ENCODE peak calls at places on chromosome 17, in nine cellular contexts. S is LoVo; N is choroid plexus epithelial cell; B is colonic mucosa; J is T-helper 1 cell; U is MG63; Y is activated CD4-positive, CD25-positive, alpha-beta regulatory T cell; X is heart right ventricle; C is NAMALWA. F is an unnamed sample.

GRCh38 chr17:73586153-73586906 is 57.9 kb downstream of the SDK2 start:
- DNase-seq in N (no peak), J (no peak), B (no peak), C (no peak), X (no peak), Y (no peak), U (no peak), S (no peak), F (no peak)

GRCh38 chr17:17156107-17156506 is 50.0 kb downstream of the PLD6 start:
- DNase-seq in B (no peak), J (no peak), N (peak; percentile 64), Y (no peak), X (no peak), C (no peak), S (no peak), U (peak; percentile 80), F (no peak)

GRCh38 chr17:76524598-76525512 is 12.7 kb downstream of the CYGB start:
- DNase-seq in C (no peak), B (peak; percentile 69), X (peak; percentile 65), S (no peak), U (peak; percentile 96), N (peak; percentile 58), J (no peak), Y (no peak), F (no peak)

GRCh38 chr17:2631211-2631610 is 37.8 kb downstream of the PAFAH1B1 start:
- DNase-seq in X (no peak), S (no peak), N (no peak), B (no peak), J (no peak), Y (no peak), C (no peak), U (no peak), F (no peak)

GRCh38 chr17:59848778-59849177 is 44.0 kb downstream of the TUBD1 start:
- DNase-seq in U (no peak), N (peak; percentile 91), B (peak; percentile 79), C (peak; percentile 72), X (no peak), S (no peak), Y (no peak), J (no peak), F (no peak)

GRCh38 chr17:42402121-42402516 is 13.9 kb upstream of the STAT3 start:
- DNase-seq in N (no peak), Y (no peak), C (no peak), X (no peak), S (no peak), J (no peak), U (no peak), B (peak; percentile 75), F (no peak)

GRCh38 chr17:69525920-69526841 is 111.7 kb downstream of the MAP2K6 start:
- DNase-seq in U (peak; percentile 17), N (peak; percentile 85), J (no peak), C (peak; percentile 69), X (peak; percentile 34), Y (no peak), S (peak; percentile 54), B (peak; percentile 45), F (peak; percentile 32)

GRCh38 chr17:1998426-1998784 is 26.7 kb downstream of the RTN4RL1 start:
- DNase-seq in U (no peak), C (no peak), X (no peak), Y (no peak), N (no peak), J (no peak), B (peak; percentile 40), S (no peak), F (no peak)

GRCh38 chr17:33210240-33210639 is 82.9 kb downstream of the ASIC2 start:
- DNase-seq in S (no peak), J (no peak), N (no peak), B (no peak), X (no peak), U (no peak), Y (no peak), C (no peak), F (no peak)

GRCh38 chr17:67570797-67571196 is 146.9 kb upstream of the NOL11 start:
- DNase-seq in U (no peak), X (no peak), N (no peak), Y (no peak), C (peak; percentile 44), B (no peak), J (no peak), S (no peak), F (no peak)

GRCh38 chr17:49053171-49053829 is 56.1 kb downstream of the IGF2BP1 start:
- DNase-seq in J (no peak), U (no peak), S (no peak), X (no peak), B (no peak), C (no peak), Y (no peak), N (no peak), F (no peak)

GRCh38 chr17:72811976-72812687 is 280.4 kb downstream of the SLC39A11 start:
- DNase-seq in Y (no peak), J (no peak), B (no peak), S (no peak), U (no peak), X (no peak), C (no peak), N (peak; percentile 35), F (no peak)

GRCh38 chr17:63689479-63689878 is 10.4 kb downstream of the LIMD2 start:
- DNase-seq in U (no peak), C (no peak), S (no peak), Y (no peak), N (no peak), X (no peak), B (no peak), J (no peak), F (no peak)

GRCh38 chr17:40562841-40563370 is 2.4 kb downstream of the CCR7 start:
- DNase-seq in B (no peak), X (no peak), J (no peak), S (no peak), N (no peak), Y (no peak), U (no peak), C (no peak), F (no peak)

GRCh38 chr17:79607941-79608728 is 2.7 kb downstream of the RBFOX3 start:
- DNase-seq in N (peak; percentile 11), S (no peak), U (peak; percentile 61), Y (no peak), B (no peak), X (peak; percentile 16), C (no peak), J (no peak), F (peak; percentile 64)

GRCh38 chr17:45759761-45760160 is 24.4 kb upstream of the CRHR1 start:
- DNase-seq in S (no peak), B (no peak), J (no peak), N (peak; percentile 8), U (no peak), C (peak; percentile 29), Y (no peak), X (no peak), F (peak; percentile 38)

GRCh38 chr17:79829457-79829856 is 9.8 kb downstream of the CBX4 start:
- DNase-seq in J (no peak), B (no peak), U (no peak), X (no peak), N (no peak), C (no peak), Y (no peak), S (no peak), F (no peak)

GRCh38 chr17:49624896-49625295 is 49.2 kb downstream of the NXPH3 start:
- DNase-seq in Y (no peak), U (peak; percentile 43), N (peak; percentile 43), J (no peak), S (no peak), B (no peak), X (no peak), C (no peak), F (no peak)

GRCh38 chr17:7354262-7354781 is 634 bp upstream of the TMEM95 start:
- DNase-seq in N (peak; percentile 47), U (no peak), S (no peak), J (no peak), C (no peak), Y (no peak), B (peak; percentile 32), X (no peak), F (no peak)

GRCh38 chr17:17190188-17190587 is 15.9 kb downstream of the PLD6 start:
- DNase-seq in X (no peak), S (no peak), U (no peak), B (no peak), N (no peak), J (no peak), Y (no peak), C (no peak), F (no peak)

GRCh38 chr17:247767-248166 is 66.3 kb upstream of the DOC2B start:
- DNase-seq in J (no peak), C (no peak), S (no peak), B (no peak), X (no peak), N (no peak), Y (no peak), U (no peak), F (no peak)

GRCh38 chr17:28151001-28151400 is 108.5 kb downstream of the NLK start:
- DNase-seq in Y (no peak), X (no peak), J (no peak), N (no peak), C (peak; percentile 18), S (no peak), U (no peak), B (no peak), F (no peak)

GRCh38 chr17:40950176-40950575 is 12.7 kb upstream of the KRT23 start:
- DNase-seq in S (no peak), U (no peak), X (no peak), Y (no peak), B (no peak), J (no peak), C (no peak), N (no peak), F (no peak)

GRCh38 chr17:40015005-40015997 is at the start of gene CSF3:
- DNase-seq in U (no peak), Y (no peak), J (no peak), S (no peak), N (no peak), B (peak; percentile 75), X (no peak), C (no peak), F (no peak)

GRCh38 chr17:2266045-2266864 is 37.3 kb downstream of the SMG6 start:
- DNase-seq in J (peak; percentile 75), C (no peak), S (no peak), Y (peak; percentile 53), U (no peak), B (peak; percentile 39), X (peak; percentile 34), N (no peak), F (peak; percentile 61)

GRCh38 chr17:60671482-60671881 is 6.2 kb upstream of the BCAS3 start:
- DNase-seq in X (no peak), U (no peak), J (no peak), Y (no peak), S (no peak), N (no peak), C (no peak), B (no peak), F (no peak)

GRCh38 chr17:61568219-61569072 is 22.6 kb downstream of the NACA2 start:
- DNase-seq in B (no peak), Y (no peak), U (no peak), S (peak; percentile 93), J (no peak), N (no peak), X (no peak), C (no peak), F (no peak)

GRCh38 chr17:41666708-41667279 is 21.9 kb upstream of the EIF1 start:
- DNase-seq in U (peak; percentile 72), J (peak; percentile 79), S (peak; percentile 78), X (peak; percentile 83), C (peak; percentile 93), N (peak; percentile 76), Y (peak; percentile 80), B (peak; percentile 92), F (peak; percentile 86)

GRCh38 chr17:47304191-47304590 is 19.6 kb upstream of the EFCAB13 start:
- DNase-seq in C (no peak), B (no peak), S (no peak), U (peak; percentile 29), X (no peak), Y (no peak), N (no peak), J (no peak), F (no peak)